ENCODE peak calls at places on chromosomes 12 and 14, in four cellular contexts. R is SK-N-SH, F is astrocyte of the spinal cord, L is psoas muscle. K is an unnamed sample.

GRCh38 chr14:89292579-89293348 is 124.3 kb downstream of the FOXN3 start:
- DNase-seq in R (no peak), F (no peak), L (no peak), K (no peak)

GRCh38 chr14:54420478-54421116 is 20.6 kb downstream of the CNIH1 start:
- DNase-seq in R (peak), F (peak), L (no peak), K (no peak)

GRCh38 chr14:54606631-54607133 is 39.8 kb downstream of the SAMD4A start:
- DNase-seq in R (no peak), F (peak), L (peak), K (no peak)

GRCh38 chr12:823043-823698 is 70.8 kb downstream of the WNK1 start:
- DNase-seq in R (no peak), F (no peak), L (no peak), K (no peak)

GRCh38 chr14:60681271-60681670 is 32.0 kb upstream of the SIX1 start:
- DNase-seq in R (no peak), F (no peak), L (no peak), K (no peak)

GRCh38 chr12:56829908-56830307 is 66.8 kb downstream of the HSD17B6 start:
- DNase-seq in R (no peak), F (no peak), L (no peak), K (no peak)

GRCh38 chr12:50056629-50056976 is 793 bp upstream of the ASIC1 start:
- DNase-seq in R (no peak), F (no peak), L (no peak), K (no peak)

GRCh38 chr12:26318661-26319068 is 123.3 kb downstream of the SSPN start:
- DNase-seq in R (no peak), F (peak), L (peak), K (no peak)

GRCh38 chr12:97235102-97235501 is 227.5 kb upstream of the RMST start:
- DNase-seq in R (no peak), F (no peak), L (no peak), K (no peak)

GRCh38 chr14:56630707-56631106 is 51.1 kb downstream of the TMEM260 start:
- DNase-seq in R (no peak), F (peak), L (no peak), K (peak)

GRCh38 chr12:19694627-19695026 is 255.3 kb downstream of the AEBP2 start:
- DNase-seq in R (no peak), F (no peak), L (no peak), K (no peak)

GRCh38 chr14:52355016-52355430 is 40.9 kb downstream of the PTGER2 start:
- DNase-seq in R (no peak), F (peak), L (no peak), K (no peak)

GRCh38 chr12:17079251-17079909 is 473.4 kb upstream of the LMO3 start:
- DNase-seq in R (no peak), F (no peak), L (no peak), K (no peak)

GRCh38 chr14:36663404-36664321 is 2.0 kb downstream of the PAX9 start:
- DNase-seq in R (no peak), F (no peak), L (no peak), K (no peak)
- H3K4me3 ChIP-seq in R (no peak), F (peak), L (peak), K (no peak)

GRCh38 chr12:31009976-31010375 is 63.7 kb upstream of the DDX11 start:
- DNase-seq in R (no peak), F (no peak), L (no peak), K (no peak)

GRCh38 chr12:31008961-31009840 is 64.5 kb upstream of the DDX11 start:
- DNase-seq in R (no peak), F (no peak), L (no peak), K (no peak)

GRCh38 chr12:31015215-31015614 is 58.4 kb upstream of the DDX11 start:
- DNase-seq in R (no peak), F (no peak), L (no peak), K (no peak)

GRCh38 chr12:31011336-31011735 is 62.3 kb upstream of the DDX11 start:
- DNase-seq in R (no peak), F (no peak), L (no peak), K (no peak)

GRCh38 chr12:31011746-31012567 is 61.7 kb upstream of the DDX11 start:
- DNase-seq in R (no peak), F (no peak), L (no peak), K (no peak)
- TF ChIP-seq CTCF in R (peak), F (peak), L (no peak), K (peak)

GRCh38 chr14:69259176-69259530 is 805 bp upstream of the GALNT16 start:
- DNase-seq in R (no peak), F (no peak), L (no peak), K (no peak)
- H3K4me3 ChIP-seq in R (peak), F (peak), L (peak), K (no peak)

GRCh38 chr12:53326460-53327185 is 5.2 kb upstream of the AAAS start:
- DNase-seq in R (no peak), F (no peak), L (no peak), K (no peak)

GRCh38 chr12:53328043-53328435 is 6.6 kb upstream of the AAAS start:
- DNase-seq in R (no peak), F (no peak), L (no peak), K (no peak)

GRCh38 chr12:53325539-53326061 is 4.2 kb upstream of the AAAS start:
- DNase-seq in R (peak), F (no peak), L (peak), K (no peak)

GRCh38 chr12:53324779-53325538 is 3.5 kb upstream of the AAAS start:
- DNase-seq in R (peak), F (peak), L (peak), K (peak)

DNA sequence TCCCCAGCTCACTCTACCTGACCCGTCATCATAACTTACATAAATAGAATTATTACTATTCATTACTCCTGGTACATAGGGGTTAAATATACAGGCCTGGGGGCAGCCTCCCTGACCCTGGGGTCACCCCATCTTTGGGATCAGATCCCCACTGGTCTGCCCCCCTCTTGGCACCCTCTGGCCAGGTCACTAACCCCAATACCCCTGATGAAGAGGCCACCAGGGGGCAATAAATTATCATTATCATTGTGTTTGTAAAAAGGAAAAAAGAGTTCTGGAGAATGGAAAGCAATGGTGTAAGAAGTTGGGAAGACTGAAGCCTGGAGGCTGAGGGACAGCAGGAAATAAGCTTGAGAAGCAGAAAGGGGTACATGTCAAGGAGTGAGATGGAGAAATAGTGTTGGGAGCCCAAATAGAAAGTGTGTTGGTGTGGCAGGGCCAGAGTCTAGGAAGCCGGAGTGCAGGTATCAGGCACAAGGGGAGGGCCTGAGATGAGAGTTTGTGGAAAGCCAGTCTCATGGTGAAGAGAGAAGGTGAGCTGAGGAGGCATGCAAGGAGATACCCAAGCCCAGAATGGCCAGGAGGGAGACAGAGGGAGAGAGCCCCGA is 6.1 kb upstream of the AAAS start:
- DNase-seq in R (peak), F (no peak), L (no peak), K (no peak)
- TF ChIP-seq CTCF in R (peak), F (peak), L (peak), K (peak)

DNA sequence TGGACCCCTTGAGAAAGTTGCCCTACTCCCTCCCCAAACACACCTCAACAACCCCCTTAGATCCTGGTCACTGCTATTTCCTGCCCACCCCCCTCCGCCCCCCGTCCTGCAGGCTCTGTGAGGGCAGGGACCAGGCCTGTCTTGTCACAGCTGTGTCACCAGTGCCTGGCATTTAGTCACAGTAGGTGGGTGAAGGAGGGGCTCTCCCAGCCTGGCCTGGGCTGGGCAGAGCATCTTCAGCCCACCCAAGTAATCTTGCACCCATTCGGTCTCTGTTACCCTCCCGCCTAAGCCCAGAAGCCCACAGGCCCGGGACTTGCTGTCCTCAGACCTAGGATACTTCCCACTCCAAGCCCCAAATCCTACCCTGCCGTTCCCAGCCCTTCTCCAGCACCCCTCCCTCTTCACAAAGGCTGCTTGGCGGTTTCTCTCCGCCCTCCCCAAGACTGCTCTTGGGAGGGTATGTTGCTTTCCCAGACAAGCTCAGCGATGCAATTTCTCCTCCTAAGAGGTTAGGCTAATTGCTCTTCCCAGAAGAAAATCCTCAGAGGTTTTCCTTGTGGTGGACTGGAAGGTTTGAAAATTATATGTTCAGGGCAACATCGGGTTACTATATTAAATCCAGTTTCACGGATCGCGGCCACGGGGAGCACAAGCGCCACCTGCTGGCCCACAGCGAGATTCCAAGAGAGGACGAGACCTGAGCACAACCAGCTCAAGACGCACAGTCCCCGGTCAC is 50.8 kb upstream of the ZFP36L1 start:
- DNase-seq in R (peak), F (peak), L (peak), K (peak)
- H3K4me3 ChIP-seq in R (peak), F (peak), L (peak), K (no peak)

GRCh38 chr12:24780969-24781368 is 167.9 kb downstream of the BCAT1 start:
- DNase-seq in R (peak), F (peak), L (no peak), K (no peak)
- TF ChIP-seq CTCF in R (peak), F (peak), L (no peak), K (peak)

GRCh38 chr12:53345486-53346195 is 9.5 kb upstream of the SP7 start:
- DNase-seq in R (peak), F (no peak), L (peak), K (no peak)
- H3K4me3 ChIP-seq in R (peak), F (peak), L (peak), K (peak)

DNA sequence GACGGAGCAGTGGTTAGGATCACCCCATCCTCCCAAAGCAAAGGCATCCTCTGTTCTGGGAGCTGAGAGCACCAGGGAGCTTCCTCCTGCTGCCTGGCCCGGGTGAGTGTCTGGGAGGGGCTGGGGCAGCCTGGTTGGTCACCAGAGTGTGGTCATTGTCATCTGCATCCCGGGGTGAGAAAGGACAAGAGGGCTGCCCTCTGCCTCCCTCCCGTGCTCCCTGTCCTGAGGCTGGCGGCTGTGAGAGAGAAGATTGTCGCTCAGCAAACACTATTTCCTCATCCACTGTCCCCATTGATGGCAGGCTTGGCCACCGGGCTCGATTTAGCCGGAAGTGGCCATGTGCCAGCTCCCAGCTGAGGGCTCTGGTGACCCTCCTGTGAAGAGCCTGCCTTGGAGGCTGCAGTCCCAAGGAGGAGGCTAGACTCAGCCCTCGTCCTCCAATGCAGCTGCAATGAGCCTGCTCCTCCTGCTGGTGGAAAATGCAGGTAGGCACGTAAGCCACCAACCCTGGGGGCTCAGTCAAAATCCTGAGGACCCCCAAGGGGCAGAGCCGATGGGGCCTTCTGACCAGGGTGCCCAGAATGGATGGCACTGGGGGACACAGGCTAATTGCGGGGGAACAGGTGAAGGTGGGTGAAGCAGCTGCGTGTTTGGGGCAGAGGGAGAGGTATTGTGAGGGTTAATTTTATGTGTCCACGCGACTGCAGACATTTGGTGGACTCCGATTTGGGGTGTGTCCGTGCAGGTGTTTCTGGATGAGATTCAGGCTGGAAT is 155.7 kb downstream of the KIF26A start:
- DNase-seq in R (no peak), F (no peak), L (no peak), K (no peak)
- TF ChIP-seq CTCF in R (peak), F (no peak), L (peak), K (peak)

GRCh38 chr12:6850796-6851152 is 312 bp downstream of the CDCA3 start:
- DNase-seq in R (no peak), F (no peak), L (no peak), K (no peak)

GRCh38 chr12:6851153-6851920 is at the start of gene CDCA3:
- DNase-seq in R (peak), F (peak), L (peak), K (peak)

GRCh38 chr12:6851921-6852650 is at the start of gene USP5:
- DNase-seq in R (peak), F (peak), L (peak), K (peak)

GRCh38 chr12:6849427-6849826 is 1.7 kb downstream of the CDCA3 start:
- DNase-seq in R (no peak), F (no peak), L (no peak), K (no peak)

GRCh38 chr12:6849976-6850560 is 1.0 kb downstream of the CDCA3 start:
- DNase-seq in R (no peak), F (no peak), L (no peak), K (no peak)
- H3K4me3 ChIP-seq in R (peak), F (peak), L (no peak), K (peak)

GRCh38 chr12:68319988-68320623 is 12.1 kb downstream of the MDM1 start:
- DNase-seq in R (no peak), F (peak), L (no peak), K (no peak)

GRCh38 chr12:68324531-68324930 is 7.6 kb downstream of the MDM1 start:
- DNase-seq in R (no peak), F (no peak), L (no peak), K (no peak)

GRCh38 chr12:68326720-68327119 is 5.4 kb downstream of the MDM1 start:
- DNase-seq in R (no peak), F (no peak), L (no peak), K (no peak)

GRCh38 chr12:68317047-68317667 is 15.0 kb downstream of the MDM1 start:
- DNase-seq in R (peak), F (peak), L (no peak), K (no peak)

DNA sequence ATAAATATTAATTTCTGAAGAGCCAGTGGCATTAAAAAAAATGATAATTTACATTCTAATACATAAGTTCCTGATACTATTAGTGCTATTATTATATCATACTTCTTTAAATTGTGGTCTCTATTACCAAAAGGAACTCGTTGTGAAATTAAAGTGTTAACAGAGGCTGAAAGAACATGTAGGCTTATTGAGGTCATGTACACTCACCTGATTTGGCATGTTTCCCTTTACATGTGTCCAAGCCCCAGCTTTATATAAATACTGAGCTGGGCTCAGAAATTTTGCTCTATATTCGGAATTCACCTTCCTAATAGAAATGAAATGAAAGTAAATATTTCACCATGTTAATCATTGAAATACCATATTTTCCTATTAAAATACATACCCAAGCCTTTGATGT is 11.0 kb downstream of the MDM1 start:
- DNase-seq in R (no peak), F (no peak), L (no peak), K (no peak)
- TF ChIP-seq CTCF in R (no peak), F (no peak), L (no peak), K (no peak)